ENCODE peak calls at places on chromosomes 13 and 19, in seven cellular contexts. K is ACHN; B is activated naive CD8-positive, alpha-beta T cell treated with anti-CD3 and anti-CD28 coated beads for 36 hours; J is GM10248; C is posterior cingulate gyrus; T is AG08395; X is sciatic nerve. E is an unnamed sample.

GRCh38 chr19:17658666-17659065 is 29.5 kb downstream of the UNC13A start:
- DNase-seq in X (no peak), C (no peak), T (peak), B (no peak), J (no peak), K (no peak), E (no peak)

GRCh38 chr13:80251403-80251802 is 89.5 kb downstream of the SPRY2 start:
- DNase-seq in K (no peak), J (no peak), T (no peak), B (no peak), C (no peak), X (no peak), E (no peak)

GRCh38 chr19:42150940-42151339 is 18.7 kb upstream of the POU2F2 start:
- DNase-seq in X (no peak), C (no peak), J (no peak), B (no peak), T (no peak), K (no peak), E (no peak)

GRCh38 chr13:50847501-50847900 is 4.0 kb upstream of the DLEU7 start:
- DNase-seq in B (no peak), C (no peak), T (no peak), J (no peak), K (no peak), X (no peak), E (no peak)

GRCh38 chr13:21528616-21529015 is 69.5 kb upstream of the ZDHHC20 start:
- DNase-seq in C (no peak), T (peak), K (peak), B (no peak), X (no peak), J (no peak), E (no peak)

GRCh38 chr13:47859129-47859528 is 141.9 kb downstream of the SUCLA2 start:
- DNase-seq in C (no peak), T (peak), K (no peak), X (no peak), B (no peak), J (no peak), E (peak)

GRCh38 chr13:72970956-72971355 is 87.8 kb upstream of the KLF5 start:
- DNase-seq in X (no peak), B (no peak), T (no peak), C (no peak), K (peak), J (no peak), E (peak)

GRCh38 chr13:34155931-34156607 is 338.1 kb downstream of the RFC3 start:
- DNase-seq in B (no peak), J (no peak), C (no peak), X (no peak), K (no peak), T (peak), E (no peak)

GRCh38 chr13:113851480-113851803 is 12.4 kb downstream of the GAS6 start:
- DNase-seq in C (no peak), T (no peak), B (no peak), J (no peak), K (no peak), X (no peak), E (no peak)

GRCh38 chr19:31262673-31263308 is 86.4 kb downstream of the TSHZ3 start:
- DNase-seq in J (no peak), X (no peak), T (no peak), B (no peak), C (no peak), K (no peak), E (no peak)